ENCODE peak calls at places on chromosomes 1 and 21, in six cellular contexts. One of them, this sample, is unnamed.

GRCh38 chr1:25031601-25031965 is 101.5 kb upstream of the RUNX3 start:
- DNase-seq in EH: no peak
- DNase-seq in Kasumi-1: no peak
- DNase-seq in OCI-LY7: peak; percentile 28
- DNase-seq in globus pallidus: no peak
- DNase-seq in NCI-H1105: no peak
- DNase-seq in this sample: no peak

GRCh38 chr1:31696246-31696645 is 7.6 kb downstream of the COL16A1 start:
- DNase-seq in EH: no peak
- DNase-seq in Kasumi-1: no peak
- DNase-seq in OCI-LY7: no peak
- DNase-seq in globus pallidus: peak; percentile 97
- DNase-seq in NCI-H1105: peak; percentile 46
- DNase-seq in this sample: peak; percentile 11

GRCh38 chr1:214662386-214662785 is 59.4 kb downstream of the CENPF start:
- DNase-seq in EH: no peak
- DNase-seq in Kasumi-1: no peak
- DNase-seq in OCI-LY7: no peak
- DNase-seq in globus pallidus: no peak
- DNase-seq in NCI-H1105: no peak
- DNase-seq in this sample: no peak

GRCh38 chr1:78143673-78144072 is 97.9 kb downstream of the GIPC2 start:
- DNase-seq in EH: no peak
- DNase-seq in Kasumi-1: no peak
- DNase-seq in OCI-LY7: no peak
- DNase-seq in globus pallidus: no peak
- DNase-seq in NCI-H1105: no peak
- DNase-seq in this sample: no peak

GRCh38 chr1:201447911-201448871 is 20.8 kb downstream of the PHLDA3 start:
- DNase-seq in EH: peak; percentile 71
- DNase-seq in Kasumi-1: peak; percentile 43
- DNase-seq in OCI-LY7: peak; percentile 77
- DNase-seq in globus pallidus: peak; percentile 96
- DNase-seq in NCI-H1105: peak; percentile 59
- DNase-seq in this sample: peak; percentile 55

GRCh38 chr21:43991447-43991991 is 20.6 kb upstream of the TRAPPC10 start:
- DNase-seq in EH: no peak
- DNase-seq in Kasumi-1: no peak
- DNase-seq in OCI-LY7: no peak
- DNase-seq in globus pallidus: no peak
- DNase-seq in NCI-H1105: no peak
- DNase-seq in this sample: no peak

GRCh38 chr1:7172804-7173203 is 387.6 kb downstream of the CAMTA1 start:
- DNase-seq in EH: no peak
- DNase-seq in Kasumi-1: no peak
- DNase-seq in OCI-LY7: no peak
- DNase-seq in globus pallidus: no peak
- DNase-seq in NCI-H1105: no peak
- DNase-seq in this sample: no peak

GRCh38 chr21:26449161-26449560 is 123.9 kb downstream of the CYYR1 start:
- DNase-seq in EH: peak; percentile 73
- DNase-seq in Kasumi-1: no peak
- DNase-seq in OCI-LY7: no peak
- DNase-seq in globus pallidus: peak; percentile 78
- DNase-seq in NCI-H1105: no peak
- DNase-seq in this sample: no peak

GRCh38 chr1:63623952-63624351 is 30.7 kb downstream of the PGM1 start:
- DNase-seq in EH: no peak
- DNase-seq in Kasumi-1: no peak
- DNase-seq in OCI-LY7: no peak
- DNase-seq in globus pallidus: no peak
- DNase-seq in NCI-H1105: no peak
- DNase-seq in this sample: no peak

GRCh38 chr1:26838474-26839338 is 12.2 kb downstream of the ZDHHC18 start:
- DNase-seq in EH: no peak
- DNase-seq in Kasumi-1: no peak
- DNase-seq in OCI-LY7: no peak
- DNase-seq in globus pallidus: no peak
- DNase-seq in NCI-H1105: no peak
- DNase-seq in this sample: no peak

GRCh38 chr21:43262427-43262826 is 93.6 kb downstream of the CRYAA start:
- DNase-seq in EH: no peak
- DNase-seq in Kasumi-1: no peak
- DNase-seq in OCI-LY7: no peak
- DNase-seq in globus pallidus: no peak
- DNase-seq in NCI-H1105: no peak
- DNase-seq in this sample: no peak

GRCh38 chr1:203996126-203996525 is 76.8 kb upstream of the SOX13 start:
- DNase-seq in EH: peak; percentile 6
- DNase-seq in Kasumi-1: no peak
- DNase-seq in OCI-LY7: no peak
- DNase-seq in globus pallidus: peak; percentile 76
- DNase-seq in NCI-H1105: no peak
- DNase-seq in this sample: no peak

GRCh38 chr21:32334980-32335471 is 36.4 kb downstream of the MRAP start:
- DNase-seq in EH: peak; percentile 50
- DNase-seq in Kasumi-1: no peak
- DNase-seq in OCI-LY7: no peak
- DNase-seq in globus pallidus: peak; percentile 88
- DNase-seq in NCI-H1105: no peak
- DNase-seq in this sample: no peak

GRCh38 chr1:87329756-87330200 is 1.1 kb downstream of the LMO4 start:
- DNase-seq in EH: peak; percentile 35
- DNase-seq in Kasumi-1: peak; percentile 61
- DNase-seq in OCI-LY7: no peak
- DNase-seq in globus pallidus: peak; percentile 64
- DNase-seq in NCI-H1105: peak; percentile 8
- DNase-seq in this sample: no peak

GRCh38 chr1:207893737-207894582 is 17.0 kb downstream of the CD34 start:
- DNase-seq in EH: no peak
- DNase-seq in Kasumi-1: no peak
- DNase-seq in OCI-LY7: no peak
- DNase-seq in globus pallidus: no peak
- DNase-seq in NCI-H1105: no peak
- DNase-seq in this sample: no peak

GRCh38 chr1:89953072-89953626 is 41.8 kb upstream of the ZNF326 start:
- DNase-seq in EH: peak; percentile 93
- DNase-seq in Kasumi-1: no peak
- DNase-seq in OCI-LY7: peak; percentile 38
- DNase-seq in globus pallidus: no peak
- DNase-seq in NCI-H1105: no peak
- DNase-seq in this sample: no peak

GRCh38 chr1:161068306-161069200 is 1.1 kb downstream of the ARHGAP30 start:
- DNase-seq in EH: peak; percentile 39
- DNase-seq in Kasumi-1: peak; percentile 97
- DNase-seq in OCI-LY7: peak; percentile 84
- DNase-seq in globus pallidus: peak; percentile 67
- DNase-seq in NCI-H1105: no peak
- DNase-seq in this sample: no peak

GRCh38 chr1:114080511-114081144 is 73.0 kb downstream of the SYT6 start:
- DNase-seq in EH: no peak
- DNase-seq in Kasumi-1: no peak
- DNase-seq in OCI-LY7: no peak
- DNase-seq in globus pallidus: no peak
- DNase-seq in NCI-H1105: no peak
- DNase-seq in this sample: no peak

GRCh38 chr1:53460211-53460634 is 1.0 kb downstream of the DMRTB1 start:
- DNase-seq in EH: no peak
- DNase-seq in Kasumi-1: no peak
- DNase-seq in OCI-LY7: no peak
- DNase-seq in globus pallidus: no peak
- DNase-seq in NCI-H1105: no peak
- DNase-seq in this sample: no peak

This sample was measured in NCI-H774.